ENCODE peak calls at places on chromosomes 5 and 9, in six cellular contexts. O is gastrocnemius medialis; D is CD8-positive, alpha-beta T cell; B is body of pancreas; N is spleen; I is pancreas. Y is an unnamed sample.
A peak's percentile ranks its signal among the peaks of the same experiment; 100 is the strongest.

GRCh38 chr9:33329996-33330395 is 39.7 kb downstream of the NFX1 start:
- DNase-seq in N (no peak), I (no peak), B (no peak), D (no peak), O (no peak), Y (no peak)

GRCh38 chr9:89364664-89365531 is 46.6 kb downstream of the SECISBP2 start:
- DNase-seq in N (no peak), I (peak; percentile 23), O (peak; percentile 13), D (no peak), B (no peak), Y (no peak)

GRCh38 chr9:110767559-110768063 is 99.0 kb downstream of the MUSK start:
- DNase-seq in B (peak; percentile 12), N (no peak), O (peak; percentile 75), D (no peak), I (no peak), Y (peak; percentile 40)

GRCh38 chr5:36647046-36647445 is 40.6 kb downstream of the SLC1A3 start:
- DNase-seq in O (no peak), I (no peak), N (no peak), D (no peak), B (no peak), Y (no peak)

GRCh38 chr5:172284275-172284971 is 859 bp upstream of the UBTD2 start:
- DNase-seq in B (no peak), I (no peak), D (no peak), O (peak; percentile 23), N (peak; percentile 88), Y (peak; percentile 26)

GRCh38 chr5:119810217-119810616 is 180.9 kb downstream of the FAM170A start:
- DNase-seq in O (no peak), N (no peak), I (no peak), D (no peak), B (no peak), Y (no peak)

GRCh38 chr5:159263569-159263905 is 447 bp downstream of the UBLCP1 start:
- DNase-seq in I (no peak), B (no peak), N (no peak), O (no peak), D (no peak), Y (no peak)

GRCh38 chr5:116076496-116076895 is 8.3 kb upstream of the COMMD10 start:
- DNase-seq in N (no peak), B (no peak), O (no peak), I (no peak), D (no peak), Y (no peak)

GRCh38 chr5:142749321-142749720 is 20.9 kb upstream of the ARHGAP26 start:
- DNase-seq in I (no peak), O (no peak), B (no peak), N (no peak), D (no peak), Y (no peak)

GRCh38 chr9:24258626-24259025 is 287.1 kb downstream of the IZUMO3 start:
- DNase-seq in O (no peak), D (no peak), I (no peak), N (no peak), B (no peak), Y (no peak)

GRCh38 chr5:98458726-98459125 is 314.7 kb upstream of the RGMB start:
- DNase-seq in B (no peak), D (no peak), N (no peak), O (no peak), I (no peak), Y (no peak)

GRCh38 chr5:59496524-59497134 is 396.9 kb downstream of the PDE4D start:
- DNase-seq in N (peak; percentile 54), O (no peak), I (no peak), D (no peak), B (peak; percentile 18), Y (no peak)

GRCh38 chr5:124238350-124238749 is 508.1 kb downstream of the ZNF608 start:
- DNase-seq in B (no peak), D (no peak), N (no peak), I (no peak), O (no peak), Y (no peak)
- H3K4me3 ChIP-seq in B (no peak overlapping the region), D (no peak overlapping the region), N (no peak overlapping the region), I (no peak overlapping the region), O (no peak overlapping the region), Y (no peak overlapping the region)

DNA sequence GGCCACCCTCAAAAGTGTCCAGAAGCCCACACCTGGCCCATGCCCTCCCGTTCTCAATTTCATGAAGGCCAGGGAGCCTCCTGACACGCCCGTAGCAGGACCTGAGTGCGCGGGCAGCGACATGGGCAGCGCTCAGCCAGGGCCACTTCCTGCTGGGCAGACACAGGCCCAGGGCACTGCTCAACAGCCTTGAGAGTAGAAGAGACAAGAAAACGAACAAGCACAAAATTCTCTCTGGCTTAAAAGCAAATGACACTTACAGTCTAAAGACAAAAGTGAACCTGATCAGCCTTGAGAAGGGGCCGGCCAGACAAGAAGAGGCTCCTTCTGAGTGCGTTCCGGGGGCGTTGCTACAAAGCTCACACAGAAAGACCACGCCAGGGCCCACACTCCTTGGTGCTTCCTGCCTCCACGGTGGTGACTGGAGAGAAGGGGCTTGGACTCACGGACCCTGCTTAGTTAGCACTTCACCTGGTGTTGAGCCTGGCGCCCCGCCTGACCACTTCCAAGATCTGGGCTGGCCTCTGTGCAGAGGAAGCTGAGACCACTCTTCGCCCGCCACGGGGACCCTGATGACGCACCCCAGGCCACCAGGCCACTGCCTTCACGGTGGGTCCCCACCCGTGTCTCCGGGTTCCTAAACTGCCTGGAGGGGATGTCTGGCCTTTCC is 1.5 kb downstream of the SLC12A7 start:
- DNase-seq in N (no peak), D (no peak), O (no peak), I (no peak), B (peak; percentile 74), Y (no peak)
- H3K4me1 ChIP-seq in N (peaks cover 58% of the 10 kb centered on the region), D (peaks cover 58% of the 10 kb centered on the region), O (peaks cover 12% of the 10 kb centered on the region), I (peaks cover 26% of the 10 kb centered on the region), B (peaks cover 72% of the 10 kb centered on the region), Y (peaks cover 53% of the 10 kb centered on the region)

DNA sequence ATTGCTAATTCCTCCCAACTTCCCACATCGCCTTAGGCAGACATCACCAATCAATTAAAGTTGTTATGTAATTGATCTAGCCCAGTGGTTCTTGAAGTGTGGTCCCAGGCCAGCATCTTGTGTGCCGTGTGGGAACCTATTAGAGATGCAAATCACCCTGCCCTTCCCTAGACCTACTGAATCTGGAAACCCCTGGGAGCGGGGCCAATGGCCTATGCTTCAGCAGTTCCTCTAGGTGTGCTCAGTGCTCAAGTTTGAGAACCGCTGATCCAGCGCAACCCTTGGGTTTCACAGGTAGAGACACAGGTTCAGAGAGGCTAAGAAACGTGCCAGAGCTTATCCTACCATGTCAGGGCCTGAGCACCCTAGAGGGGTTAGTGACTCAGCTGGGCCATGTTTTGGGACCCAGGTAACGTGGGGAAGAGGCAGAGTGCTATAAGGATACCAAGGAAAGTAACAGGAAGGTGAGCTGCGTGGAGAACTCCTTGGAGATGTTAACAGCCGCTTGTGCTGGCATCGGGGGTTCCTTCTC is 4.4 kb downstream of the SLC34A1 start:
- DNase-seq in N (no peak), O (no peak), I (no peak), D (no peak), B (no peak), Y (no peak)
- H3K4me3 ChIP-seq in N (no peak overlapping the region), O (no peak overlapping the region), I (no peak overlapping the region), D (no peak overlapping the region), B (no peak overlapping the region), Y (no peak overlapping the region)

GRCh38 chr5:111229126-111229525 is 4.9 kb downstream of the CAMK4 start:
- DNase-seq in B (no peak), N (no peak), O (no peak), D (no peak), I (no peak), Y (no peak)
- H3K4me1 ChIP-seq in B (peaks cover 9% of the 10 kb centered on the region), N (peaks cover 8% of the 10 kb centered on the region), O (no peaks in the 10 kb centered on the region), D (peaks cover 65% of the 10 kb centered on the region), I (no peaks in the 10 kb centered on the region), Y (peaks cover 8% of the 10 kb centered on the region)

GRCh38 chr5:150616024-150616470 is 24.4 kb upstream of the SYNPO start:
- DNase-seq in B (peak; percentile 84), N (no peak), I (peak; percentile 87), D (no peak), O (no peak), Y (peak; percentile 87)

GRCh38 chr5:150615141-150615699 is 25.2 kb upstream of the SYNPO start:
- DNase-seq in N (no peak), O (no peak), B (peak; percentile 70), I (peak; percentile 69), D (no peak), Y (peak; percentile 87)

GRCh38 chr5:150613991-150614650 is 26.3 kb upstream of the SYNPO start:
- DNase-seq in N (no peak), D (no peak), I (peak; percentile 79), B (peak; percentile 86), O (no peak), Y (no peak)

GRCh38 chr5:150612905-150613670 is 27.4 kb upstream of the SYNPO start:
- DNase-seq in N (no peak), O (peak; percentile 58), B (peak; percentile 54), I (peak; percentile 50), D (no peak), Y (no peak)

DNA sequence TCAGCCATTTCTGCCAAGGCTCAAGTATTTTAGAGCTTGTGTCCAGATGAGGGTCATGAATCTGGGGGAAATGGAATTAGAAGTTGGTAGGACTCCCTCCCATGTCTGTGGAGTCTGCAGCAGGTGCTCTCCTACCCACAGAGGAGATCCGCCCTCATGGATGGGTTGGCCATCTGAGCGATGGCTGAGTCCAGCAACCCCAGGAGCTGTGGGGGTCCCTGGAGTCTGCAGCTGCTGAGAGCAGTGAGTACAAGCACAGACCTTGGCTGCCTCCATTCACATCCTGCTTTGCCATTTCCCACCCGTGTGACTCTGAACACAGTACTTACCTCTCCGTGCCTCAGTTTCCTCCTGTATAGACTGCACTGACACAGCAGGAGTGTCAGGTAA is 25.8 kb upstream of the SYNPO start:
- DNase-seq in B (no peak), O (no peak), D (no peak), I (no peak), N (no peak), Y (no peak)
- H3K4me3 ChIP-seq in B (no peak overlapping the region), O (no peak overlapping the region), D (no peak overlapping the region), I (no peak overlapping the region), N (no peak overlapping the region), Y (no peak overlapping the region)

GRCh38 chr9:124613849-124614248 is 106.7 kb upstream of the NR5A1 start:
- DNase-seq in I (no peak), D (no peak), O (no peak), N (no peak), B (no peak), Y (no peak)

GRCh38 chr9:124618476-124618875 is 111.3 kb upstream of the NR5A1 start:
- DNase-seq in N (no peak), I (no peak), O (no peak), B (no peak), D (no peak), Y (no peak)

GRCh38 chr9:124616961-124617360 is 109.8 kb upstream of the NR5A1 start:
- DNase-seq in B (no peak), D (no peak), N (no peak), O (no peak), I (no peak), Y (no peak)

GRCh38 chr9:124617477-124618141 is 110.4 kb upstream of the NR5A1 start:
- DNase-seq in N (peak; percentile 85), O (peak; percentile 62), I (peak; percentile 75), B (peak; percentile 85), D (peak; percentile 41), Y (peak; percentile 80)

DNA sequence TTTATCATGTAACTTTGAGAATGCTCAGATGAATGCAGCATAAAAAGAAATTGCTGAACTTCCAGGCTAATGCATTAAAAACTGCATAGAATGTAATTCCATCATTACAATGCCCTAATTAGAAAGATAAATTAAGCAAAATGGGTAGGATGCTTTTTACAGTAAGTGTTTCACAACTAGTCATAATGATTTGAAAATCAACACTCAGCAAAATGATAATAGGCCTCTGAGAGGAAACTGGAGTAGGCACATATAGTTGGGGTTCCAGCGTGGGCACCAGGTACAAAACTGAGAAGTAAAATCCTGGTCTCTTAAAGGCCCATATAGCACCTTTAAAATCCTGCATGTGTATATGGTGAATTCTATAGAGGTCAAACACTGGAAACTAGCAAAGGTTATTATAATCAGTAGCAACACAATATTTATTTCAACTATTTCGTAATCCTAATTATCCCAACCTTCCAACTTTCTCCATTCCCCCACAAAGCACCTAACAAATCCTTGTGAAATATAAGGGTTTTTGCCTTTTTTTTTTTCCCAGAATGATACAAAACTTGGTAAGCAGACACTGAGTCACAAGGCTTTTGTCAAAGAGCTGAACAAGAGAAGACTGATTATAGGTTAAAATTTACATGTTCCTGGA is 108.0 kb upstream of the NR5A1 start:
- DNase-seq in D (no peak), N (no peak), O (no peak), I (no peak), B (no peak), Y (no peak)
- H3K4me1 ChIP-seq in D (no peaks in the 10 kb centered on the region), N (no peaks in the 10 kb centered on the region), O (no peaks in the 10 kb centered on the region), I (no peaks in the 10 kb centered on the region), B (no peaks in the 10 kb centered on the region), Y (no peaks in the 10 kb centered on the region)